ENCODE peak calls at places on chromosomes 5 and 9, in four cellular contexts. V is IMR-90, K is foreskin fibroblast, M is A549. T is an unnamed sample.

GRCh38 chr9:123375725-123376132 is 19.7 kb downstream of the CRB2 start:
- DNase-seq in V (no peak), K (no peak), M (no peak), T (no peak)

GRCh38 chr5:150081541-150082283 is 4.6 kb downstream of the CSF1R start:
- DNase-seq in V (peak; percentile 26), K (no peak), M (no peak), T (no peak)

GRCh38 chr9:93683331-93684134 is 107.1 kb downstream of the PHF2 start:
- DNase-seq in V (no peak), K (no peak), M (no peak), T (no peak)

GRCh38 chr5:74266836-74267235 is 373.7 kb downstream of the ENC1 start:
- DNase-seq in V (no peak), K (no peak), M (no peak), T (no peak)

GRCh38 chr9:122810306-122810946 is 10.5 kb downstream of the OR1K1 start:
- DNase-seq in V (peak; percentile 74), K (peak; percentile 61), M (peak; percentile 78), T (peak; percentile 60)

GRCh38 chr9:20321683-20322082 is 300.6 kb downstream of the MLLT3 start:
- DNase-seq in V (no peak), K (no peak), M (no peak), T (no peak)

GRCh38 chr5:109479260-109479860 is 69.6 kb upstream of the PJA2 start:
- DNase-seq in V (peak; percentile 34), K (no peak), M (peak; percentile 7), T (peak; percentile 4)

GRCh38 chr9:131739192-131739961 is 499 bp downstream of the RAPGEF1 start:
- DNase-seq in V (no peak), K (no peak), M (no peak), T (no peak)

GRCh38 chr5:464843-465590 is 22.0 kb downstream of the EXOC3 start:
- DNase-seq in V (no peak), K (no peak), M (no peak), T (no peak)

GRCh38 chr5:30968971-30969370 is 224.5 kb upstream of the CDH6 start:
- DNase-seq in V (no peak), K (no peak), M (no peak), T (no peak)

GRCh38 chr5:178590141-178590923 is at the start of gene COL23A1:
- DNase-seq in V (peak; percentile 43), K (peak; percentile 37), M (peak; percentile 17), T (no peak)

GRCh38 chr5:173010547-173011464 is 27.2 kb downstream of the ATP6V0E1 start:
- DNase-seq in V (peak; percentile 32), K (no peak), M (peak; percentile 54), T (no peak)

GRCh38 chr5:76544268-76544926 is 78.8 kb downstream of the F2RL2 start:
- DNase-seq in V (peak; percentile 13), K (no peak), M (peak; percentile 64), T (peak; percentile 6)

GRCh38 chr5:31049461-31049860 is 144.0 kb upstream of the CDH6 start:
- DNase-seq in V (no peak), K (no peak), M (no peak), T (no peak)

GRCh38 chr9:137397675-137398423 is 25.1 kb downstream of the EXD3 start:
- DNase-seq in V (no peak), K (no peak), M (no peak), T (no peak)

GRCh38 chr9:126423709-126424185 is 97.1 kb downstream of the MVB12B start:
- DNase-seq in V (no peak), K (no peak), M (no peak), T (no peak)

GRCh38 chr5:178236685-178237084 is 4.1 kb upstream of the PHYKPL start:
- DNase-seq in V (no peak), K (no peak), M (no peak), T (no peak)

GRCh38 chr9:64773491-64773931 is 511.5 kb downstream of the FOXD4L5 start:
- DNase-seq in V (no peak), K (no peak), M (no peak), T (no peak)

GRCh38 chr5:111079846-111080245 is 8.3 kb downstream of the TSLP start:
- DNase-seq in V (peak; percentile 57), K (no peak), M (no peak), T (no peak)

GRCh38 chr5:169944115-169944514 is 36.2 kb downstream of the INSYN2B start:
- DNase-seq in V (no peak), K (no peak), M (no peak), T (no peak)

GRCh38 chr9:36037580-36038169 is 962 bp downstream of the RECK start:
- DNase-seq in V (no peak), K (no peak), M (peak; percentile 17), T (no peak)

GRCh38 chr5:168681556-168682183 is 102.5 kb upstream of the PANK3 start:
- DNase-seq in V (peak; percentile 57), K (peak; percentile 90), M (no peak), T (no peak)

GRCh38 chr5:160461378-160461777 is 39.7 kb downstream of the PTTG1 start:
- DNase-seq in V (no peak), K (no peak), M (no peak), T (no peak)

GRCh38 chr5:142757564-142757963 is 12.6 kb upstream of the ARHGAP26 start:
- DNase-seq in V (no peak), K (no peak), M (no peak), T (no peak)

GRCh38 chr5:75236322-75237316 is at the start of gene ANKRD31:
- DNase-seq in V (peak; percentile 66), K (peak; percentile 81), M (peak; percentile 82), T (peak; percentile 33)

GRCh38 chr5:126002222-126002897 is 420.8 kb upstream of the GRAMD2B start:
- DNase-seq in V (peak; percentile 85), K (peak; percentile 88), M (no peak), T (no peak)

GRCh38 chr9:107358867-107359440 is 75.9 kb downstream of the RAD23B start:
- DNase-seq in V (no peak), K (no peak), M (no peak), T (no peak)

DNA sequence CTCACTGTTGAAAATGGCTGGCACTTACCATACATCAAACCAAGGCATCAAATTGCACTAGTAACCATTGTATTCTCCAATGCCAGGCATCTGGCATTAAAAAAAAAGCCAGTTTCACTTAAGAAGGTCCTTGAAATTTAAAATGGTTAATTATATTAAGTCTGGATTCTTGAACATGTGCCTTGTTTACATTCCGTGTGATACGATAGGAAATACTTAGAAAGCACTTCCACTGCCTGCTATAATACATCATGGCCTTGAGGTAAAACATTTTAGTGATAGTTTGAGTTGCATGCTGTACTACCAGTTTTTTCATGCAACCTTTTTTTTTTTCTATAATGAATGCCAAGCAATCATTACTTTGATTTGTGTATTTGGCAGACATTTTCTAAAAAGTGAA is 300.8 kb downstream of the KDM4C start:
- DNase-seq in V (peak; percentile 68), K (no peak), M (no peak), T (no peak)
- TF ChIP-seq CTCF in V (no peak), K (no peak), M (no peak), T (no peak)

DNA sequence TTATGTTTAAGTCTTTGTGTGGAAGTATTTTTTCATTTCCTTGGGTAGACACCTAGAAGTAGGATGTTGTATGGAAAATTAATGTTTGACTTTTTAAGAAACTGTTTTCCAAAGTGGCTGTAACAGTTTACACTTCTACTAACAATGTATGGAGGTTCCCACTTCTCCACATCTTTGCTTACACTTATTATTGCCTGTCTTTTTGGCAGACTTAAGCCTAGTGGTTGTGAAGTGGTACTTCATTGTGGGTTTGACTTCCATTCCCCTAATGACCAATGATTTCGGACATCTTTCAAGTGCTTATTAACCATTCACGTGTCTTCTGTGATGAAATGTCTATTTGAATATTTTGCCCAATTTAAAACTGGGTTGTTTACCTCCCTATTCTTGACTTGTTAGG is 91.5 kb upstream of the CDKN2B start:
- DNase-seq in V (no peak), K (no peak), M (no peak), T (no peak)
- TF ChIP-seq CTCF in V (peak; percentile 14), K (no peak), M (no peak), T (peak; percentile 67)

DNA sequence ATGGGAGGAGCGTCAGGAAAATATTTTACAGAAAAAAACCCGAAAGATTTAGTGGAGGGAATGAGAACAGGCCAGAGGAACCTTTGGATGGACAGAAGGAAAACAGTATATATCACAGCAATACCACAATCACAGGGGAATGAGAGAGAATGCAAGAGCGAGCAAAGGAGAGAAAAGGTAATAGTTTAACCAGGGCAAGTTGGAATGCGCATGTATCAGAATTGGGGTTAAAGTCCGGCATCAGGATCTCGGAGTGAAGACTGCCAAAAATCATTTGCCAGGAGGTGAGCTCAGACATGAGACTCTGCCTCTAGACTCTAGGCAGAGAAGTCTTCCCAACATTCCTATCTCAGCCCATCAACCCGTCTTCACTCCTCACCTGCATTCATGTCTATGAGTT is 36.8 kb downstream of the PCDHGC5 start:
- DNase-seq in V (no peak), K (no peak), M (no peak), T (no peak)
- TF ChIP-seq CTCF in V (no peak), K (no peak), M (no peak), T (no peak)

GRCh38 chr5:171120986-171121622 is 187.9 kb upstream of the TLX3 start:
- DNase-seq in V (no peak), K (no peak), M (no peak), T (no peak)

GRCh38 chr5:171116711-171117110 is 192.3 kb upstream of the TLX3 start:
- DNase-seq in V (no peak), K (no peak), M (no peak), T (no peak)

GRCh38 chr5:171123417-171123816 is 185.6 kb upstream of the TLX3 start:
- DNase-seq in V (no peak), K (no peak), M (no peak), T (no peak)

GRCh38 chr5:171122372-171122771 is 186.7 kb upstream of the TLX3 start:
- DNase-seq in V (no peak), K (no peak), M (no peak), T (no peak)

GRCh38 chr5:171121638-171122037 is 187.4 kb upstream of the TLX3 start:
- DNase-seq in V (no peak), K (no peak), M (no peak), T (no peak)
- TF ChIP-seq CTCF in V (no peak), K (no peak), M (no peak), T (no peak)

DNA sequence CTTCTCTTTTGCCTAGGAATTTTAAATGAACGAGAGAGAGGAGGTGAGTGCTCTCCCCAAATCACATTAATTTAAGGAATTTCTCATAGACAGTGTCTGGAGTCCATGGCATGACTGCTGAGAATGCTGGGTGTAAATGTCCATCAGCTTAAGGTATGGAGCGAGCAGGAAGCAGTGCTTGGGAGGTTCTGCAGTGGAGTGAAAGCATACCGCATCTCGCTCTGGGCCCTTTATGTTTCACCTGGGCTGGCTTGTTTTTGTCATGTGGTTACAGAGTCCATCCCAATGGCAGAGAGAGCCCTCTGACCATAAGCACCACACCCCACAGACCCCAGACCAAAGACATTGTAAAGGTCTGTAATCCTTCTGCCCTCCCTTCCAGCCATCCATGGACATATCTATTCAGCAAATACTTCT is 20.6 kb upstream of the TNFAIP8 start:
- DNase-seq in V (no peak), K (no peak), M (no peak), T (no peak)
- TF ChIP-seq CTCF in V (no peak), K (no peak), M (no peak), T (peak; percentile 10)

DNA sequence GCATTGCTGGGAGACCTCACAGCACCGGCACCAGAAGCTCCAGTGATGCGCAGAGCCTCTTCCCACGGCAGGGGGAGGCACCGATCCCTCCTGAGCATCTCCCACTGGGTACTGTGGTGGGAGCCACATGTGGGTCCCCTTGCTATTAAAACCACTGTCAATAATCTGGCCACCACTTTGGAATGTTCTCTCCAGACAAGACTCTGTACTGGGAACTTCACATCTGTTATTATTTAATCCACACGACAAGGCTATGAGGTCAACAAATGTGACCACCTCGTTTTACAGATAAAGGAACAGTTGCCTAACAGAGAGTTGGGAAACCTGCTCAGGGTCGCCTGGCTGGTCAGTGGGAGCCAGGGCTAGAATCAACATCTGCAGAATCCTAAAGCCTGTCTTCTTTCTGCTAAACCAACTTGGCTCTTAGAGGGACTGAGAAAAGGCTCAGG is 72.7 kb downstream of the EPB41L4B start:
- DNase-seq in V (peak; percentile 57), K (no peak), M (peak; percentile 43), T (peak; percentile 4)
- TF ChIP-seq CTCF in V (peak; percentile 12), K (no peak), M (no peak), T (peak; percentile 32)